ENCODE peak calls at places on chromosomes 4 and X, in five cellular contexts. N, T, B, S and K are unnamed samples.

GRCh38 chr4:1368421-1369090 is 21.5 kb downstream of the UVSSA start:
- DNase-seq in S (no peak), T (no peak), B (no peak), N (no peak), K (no peak)

GRCh38 chr4:8201341-8201781 is 2.3 kb downstream of the SH3TC1 start:
- DNase-seq in N (no peak), S (no peak), T (no peak), B (peak; percentile 45), K (no peak)

GRCh38 chr4:140308366-140309123 is 64.9 kb upstream of the SCOC start:
- DNase-seq in T (peak; percentile 14), N (no peak), S (no peak), B (no peak), K (peak; percentile 98)

GRCh38 chr4:168263039-168263438 is 55.5 kb downstream of the DDX60 start:
- DNase-seq in S (no peak), T (no peak), B (no peak), N (no peak), K (no peak)

GRCh38 chr4:129926936-129927335 is 831.0 kb downstream of the C4orf33 start:
- DNase-seq in B (no peak), T (no peak), S (no peak), N (no peak), K (no peak)

GRCh38 chr4:66178901-66179300 is 508.6 kb upstream of the EPHA5 start:
- DNase-seq in T (peak; percentile 25), B (no peak), S (no peak), N (no peak), K (no peak)

GRCh38 chr4:83516042-83516772 is 19.7 kb upstream of the GPAT3 start:
- DNase-seq in N (no peak), S (no peak), T (peak; percentile 19), B (no peak), K (peak; percentile 80)

GRCh38 chr4:13322681-13323101 is 161.4 kb downstream of the RAB28 start:
- DNase-seq in S (no peak), B (no peak), N (no peak), T (no peak), K (peak; percentile 77)

GRCh38 chr4:22522706-22523501 is 7.0 kb upstream of the ADGRA3 start:
- DNase-seq in N (no peak), B (no peak), S (no peak), T (no peak), K (no peak)

GRCh38 chr4:22524895-22525294 is 9.0 kb upstream of the ADGRA3 start:
- DNase-seq in S (no peak), B (no peak), N (no peak), T (no peak), K (no peak)

GRCh38 chr4:22521240-22521639 is 5.4 kb upstream of the ADGRA3 start:
- DNase-seq in S (no peak), B (no peak), T (no peak), N (no peak), K (no peak)

DNA sequence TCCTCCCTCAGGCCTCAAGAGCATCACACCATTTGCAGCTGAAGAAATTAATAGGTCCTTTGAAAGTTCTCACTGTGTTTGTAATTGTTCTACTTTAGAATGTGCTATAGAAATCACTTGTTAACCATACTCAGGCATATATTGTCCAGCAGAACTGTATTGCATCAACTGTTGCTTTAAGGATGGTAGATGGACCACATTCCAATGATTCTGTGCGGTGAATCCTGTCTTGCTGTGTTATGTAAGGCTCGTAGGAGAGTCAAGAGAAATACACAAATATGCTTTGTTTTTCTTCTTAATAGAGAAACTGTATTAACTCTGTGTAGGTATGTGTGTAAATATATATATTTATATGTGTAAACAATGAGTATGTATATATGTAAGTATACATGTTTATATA is 6.3 kb upstream of the ADGRA3 start:
- DNase-seq in N (no peak), B (no peak), S (no peak), T (no peak), K (peak; percentile 5)
- TF ChIP-seq USF2 in N (no peak), B (no peak), S (no peak), T (no peak), K (no peak)

GRCh38 chr4:87007345-87008181 is 72.8 kb downstream of the AFF1 start:
- DNase-seq in B (no peak), T (no peak), S (peak; percentile 56), N (no peak), K (peak; percentile 54)
- TF ChIP-seq RAD21 in B (no peak), T (no peak), S (no peak), N (peak; percentile 4), K (peak; percentile 13)

DNA sequence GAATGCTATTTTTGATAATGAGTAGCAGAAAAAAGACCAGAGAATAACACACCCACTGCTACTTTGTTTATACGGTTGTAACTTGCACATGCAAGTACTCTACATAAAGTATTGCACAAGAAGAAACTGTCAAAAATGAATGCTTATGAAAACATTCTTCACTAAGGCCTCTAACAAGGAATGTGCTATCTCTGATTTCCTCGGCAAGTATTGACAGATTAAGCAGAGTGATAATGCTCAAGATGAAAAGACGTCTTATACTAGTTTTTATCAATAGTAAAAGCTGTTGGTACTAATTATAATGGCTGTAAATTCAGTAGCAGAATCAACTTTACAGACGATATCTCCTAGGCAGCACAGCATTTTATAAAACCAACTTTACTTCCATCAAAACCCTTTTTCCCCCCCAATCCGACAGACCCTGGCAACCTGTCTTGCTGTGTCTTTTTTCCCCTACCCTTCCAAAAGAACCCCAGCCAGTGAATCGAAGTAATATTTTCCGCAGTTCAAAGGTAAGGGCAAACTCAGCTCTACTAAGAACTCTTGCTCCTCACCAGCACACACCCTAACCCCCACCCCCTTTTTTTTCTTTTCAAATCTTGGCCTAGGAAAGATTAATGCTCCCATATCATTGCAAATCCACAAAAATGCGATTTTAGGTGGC is 1.5 kb downstream of the FRYL start:
- DNase-seq in T (no peak), S (no peak), B (no peak), N (peak; percentile 19), K (peak; percentile 57)
- TF ChIP-seq BHLHE40 in T (no peak), S (no peak), B (no peak), N (no peak), K (peak; percentile 71)

DNA sequence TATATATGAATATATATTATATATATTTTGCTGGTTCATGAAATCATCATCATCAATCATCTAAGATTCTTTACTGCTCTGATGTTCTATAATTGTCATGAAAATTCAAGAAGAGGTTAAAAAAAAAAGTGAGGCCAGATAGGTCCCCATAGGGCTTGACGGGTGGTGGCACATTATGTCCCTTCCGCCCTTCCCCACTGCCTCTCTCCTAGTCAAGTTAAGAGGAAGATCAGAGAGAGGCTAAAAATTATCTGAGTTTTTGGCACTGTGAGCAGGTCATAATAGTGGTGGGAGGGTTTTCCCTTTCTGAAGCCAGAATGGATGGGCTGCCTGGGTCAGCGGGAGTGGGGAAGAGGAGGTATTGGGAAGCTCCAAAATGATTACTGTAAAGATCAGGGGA is 5.4 kb downstream of the SYNPO2 start:
- DNase-seq in B (no peak), N (no peak), S (no peak), T (no peak), K (no peak)
- TF ChIP-seq USF2 in B (no peak), N (no peak), S (no peak), T (no peak), K (no peak)

GRCh38 chrX:74534569-74535038 is 79.8 kb downstream of the RLIM start:
- DNase-seq in B (peak; percentile 36), S (no peak), T (no peak), N (no peak), K (peak; percentile 53)
- TF ChIP-seq RAD21 in B (no peak), S (no peak), T (no peak), N (no peak), K (no peak)

DNA sequence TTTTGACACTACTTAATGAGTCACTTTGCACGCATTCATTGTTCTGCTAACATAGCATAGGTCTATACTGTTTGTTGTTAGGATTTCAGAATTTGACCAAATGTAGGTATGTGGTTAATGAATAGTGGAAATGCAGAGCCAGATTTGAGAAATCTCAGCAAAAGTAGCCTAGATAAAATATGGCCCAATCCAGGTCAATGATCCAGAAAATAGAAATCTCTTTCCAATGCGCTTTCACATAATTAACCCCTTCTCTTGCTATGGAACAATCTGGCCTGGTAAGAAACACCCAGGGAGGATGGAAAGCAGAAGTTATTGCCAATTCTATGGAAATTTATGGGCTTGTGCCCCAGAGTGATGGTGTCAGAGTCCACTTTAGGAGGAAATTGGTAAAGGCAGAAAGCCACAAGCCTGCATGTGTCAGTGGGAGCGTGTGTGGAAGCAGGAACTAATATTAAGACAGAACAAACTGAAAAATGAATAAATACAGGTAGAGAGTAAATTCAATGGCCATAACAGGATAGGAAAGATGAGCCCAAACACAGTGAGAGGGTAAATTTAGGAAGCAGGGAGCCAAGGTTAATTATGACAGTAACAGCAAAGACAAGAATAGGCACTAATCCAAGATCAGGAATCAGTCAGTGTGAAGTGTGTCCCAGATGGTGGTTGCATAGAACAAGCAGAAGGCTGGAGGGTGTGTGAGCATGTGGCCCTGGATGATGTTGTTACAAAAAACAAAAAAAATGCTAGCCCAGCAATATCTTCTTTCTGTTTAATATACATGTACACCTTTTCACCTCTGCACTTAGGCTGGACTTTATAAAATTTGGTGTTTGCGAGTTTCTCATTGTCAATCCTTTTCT is 102.9 kb downstream of the SYTL5 start:
- DNase-seq in S (no peak), B (no peak), N (no peak), T (no peak), K (no peak)
- TF ChIP-seq BHLHE40 in S (no peak), B (no peak), N (no peak), T (no peak), K (no peak)

DNA sequence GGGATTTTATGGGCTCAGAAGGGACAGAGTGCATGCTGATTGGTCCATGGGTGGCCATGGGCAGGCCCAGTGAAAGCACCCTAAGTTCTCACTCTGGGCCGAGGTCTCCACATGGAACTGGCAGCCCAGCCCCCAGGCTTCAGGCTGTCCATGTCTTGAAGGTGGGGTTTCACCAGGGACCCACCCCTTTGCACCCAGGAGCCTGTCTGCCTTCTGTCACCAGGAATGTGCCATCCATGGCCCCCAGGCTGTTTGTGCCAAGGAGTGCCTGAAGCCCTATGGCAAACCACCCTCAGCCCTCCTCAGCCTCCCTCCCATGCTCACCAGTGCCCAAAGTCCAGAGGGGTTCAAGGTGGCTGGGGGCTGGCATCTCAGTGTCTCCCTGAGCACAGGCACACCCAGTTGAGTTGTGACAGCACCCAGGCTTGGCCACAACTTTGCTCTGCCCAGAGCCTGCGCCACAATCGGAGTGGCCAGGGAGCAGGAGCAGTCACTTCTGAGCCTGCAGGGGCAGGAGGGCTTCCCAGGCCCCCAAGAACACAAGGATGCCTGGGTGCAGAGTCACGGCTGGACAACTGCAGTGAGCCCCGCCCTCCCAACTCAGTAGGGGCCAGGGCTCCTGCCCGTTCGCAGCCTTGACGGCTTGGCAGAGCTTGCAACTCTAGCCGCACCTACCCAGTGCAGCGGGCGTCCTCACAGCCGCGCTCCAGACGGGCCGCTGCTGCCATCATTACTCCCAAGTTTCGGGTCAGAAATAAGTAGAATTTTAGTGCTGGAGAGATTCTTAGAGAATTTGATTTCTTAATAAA is 185.3 kb upstream of the NUDT6 start:
- DNase-seq in N (no peak), T (no peak), B (no peak), S (no peak), K (no peak)
- TF ChIP-seq USF2 in N (no peak), T (no peak), B (no peak), S (no peak), K (no peak)

GRCh38 chr4:139108567-139109128 is 68.4 kb downstream of the ELF2 start:
- DNase-seq in B (no peak), T (no peak), N (no peak), S (no peak), K (no peak)
- TF ChIP-seq RAD21 in B (no peak), T (no peak), N (no peak), S (no peak), K (no peak)

DNA sequence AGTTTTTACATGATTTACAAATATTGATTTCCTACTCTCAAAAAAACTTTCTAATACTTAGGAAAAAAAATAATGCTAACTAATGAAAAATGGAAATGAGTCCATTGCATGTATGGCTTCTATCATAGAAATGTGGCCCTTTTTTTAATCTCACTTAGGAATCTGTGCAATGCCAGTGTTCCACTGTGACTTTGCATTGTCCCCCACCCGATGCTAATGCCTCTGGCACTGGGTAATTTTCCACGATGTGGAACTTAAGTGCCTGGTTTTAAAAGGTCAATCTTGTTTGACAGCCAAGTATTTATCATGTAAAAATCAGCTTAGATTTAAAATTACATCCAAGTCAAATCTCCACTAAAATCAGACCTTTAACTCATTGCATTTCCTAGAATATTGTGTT is 53.1 kb downstream of the SPATA4 start:
- DNase-seq in N (no peak), S (no peak), T (no peak), B (no peak), K (no peak)
- TF ChIP-seq BHLHE40 in N (no peak), S (no peak), T (no peak), B (no peak), K (no peak)